ENCODE peak calls at places on chromosomes 5 and 9, in five cellular contexts. C is heart right ventricle, V is aorta, L is transverse colon, D is spleen. M is an unnamed sample.
A peak's percentile ranks its signal among the peaks of the same experiment; 100 is the strongest.

GRCh38 chr9:117080996-117081395 is 333.9 kb downstream of the ASTN2 start:
- DNase-seq in V (no peak), C (no peak), L (no peak), D (no peak), M (no peak)

GRCh38 chr5:168086104-168086610 is 205.3 kb upstream of the WWC1 start:
- DNase-seq in D (no peak), L (peak; percentile 44), C (no peak), V (no peak), M (no peak)

GRCh38 chr9:114313186-114313585 is 9.7 kb upstream of the ORM1 start:
- DNase-seq in V (peak; percentile 27), C (no peak), L (no peak), D (peak; percentile 1), M (no peak)

GRCh38 chr5:180330810-180331646 is 22.1 kb downstream of the GFPT2 start:
- DNase-seq in L (peak; percentile 41), V (peak; percentile 72), D (peak; percentile 19), C (peak; percentile 43), M (no peak)

GRCh38 chr5:31596354-31596753 is 42.6 kb upstream of the PDZD2 start:
- DNase-seq in D (no peak), C (no peak), V (no peak), L (no peak), M (no peak)

GRCh38 chr5:143057580-143057999 is 287.4 kb downstream of the ARHGAP26 start:
- DNase-seq in V (no peak), C (no peak), L (no peak), D (no peak), M (no peak)

GRCh38 chr9:97176206-97176605 is 131.3 kb upstream of the CCDC180 start:
- DNase-seq in V (no peak), C (peak; percentile 15), D (no peak), L (no peak), M (no peak)

GRCh38 chr9:36798350-36799065 is 225.8 kb downstream of the MELK start:
- DNase-seq in V (no peak), C (no peak), L (no peak), D (no peak), M (no peak)

GRCh38 chr5:61910771-61911170 is 395.2 kb upstream of the KIF2A start:
- DNase-seq in D (no peak), L (no peak), V (no peak), C (no peak), M (no peak)

GRCh38 chr5:35908814-35909213 is 29.6 kb downstream of the CAPSL start:
- DNase-seq in L (no peak), V (no peak), D (no peak), C (no peak), M (no peak)

GRCh38 chr9:121999556-121999955 is 93.6 kb downstream of the TTLL11 start:
- DNase-seq in V (no peak), D (no peak), C (no peak), L (no peak), M (peak; percentile 48)

GRCh38 chr9:137445930-137446431 is 4.8 kb upstream of the ENTPD8 start:
- DNase-seq in C (no peak), D (peak; percentile 67), V (peak; percentile 77), L (no peak), M (no peak)

GRCh38 chr9:126107736-126108135 is 218.9 kb upstream of the MVB12B start:
- DNase-seq in V (no peak), C (no peak), D (no peak), L (no peak), M (no peak)

GRCh38 chr9:95605826-95606555 is 89.2 kb upstream of the PTCH1 start:
- DNase-seq in L (no peak), D (no peak), V (no peak), C (no peak), M (no peak)

GRCh38 chr5:1702318-1702717 is 97.3 kb downstream of the MRPL36 start:
- DNase-seq in D (no peak), V (no peak), C (no peak), L (no peak), M (no peak)

GRCh38 chr5:82107277-82107676 is 135.5 kb downstream of the ATG10 start:
- DNase-seq in D (no peak), V (no peak), L (no peak), C (no peak), M (no peak)

GRCh38 chr5:169083394-169084018 is 217.4 kb downstream of the SLIT3 start:
- DNase-seq in L (no peak), C (no peak), D (no peak), V (no peak), M (no peak)

GRCh38 chr5:75571547-75571946 is 39.7 kb upstream of the ANKDD1B start:
- DNase-seq in L (no peak), V (no peak), C (no peak), D (no peak), M (no peak)

GRCh38 chr5:20157089-20157488 is 169.1 kb upstream of the CDH18 start:
- DNase-seq in V (no peak), C (no peak), L (no peak), D (no peak), M (no peak)

GRCh38 chr5:54301852-54302251 is 8.5 kb downstream of the ARL15 start:
- DNase-seq in C (no peak), V (no peak), D (no peak), L (no peak), M (no peak)
- H3K27ac ChIP-seq in C (peak overlapping the region; percentile 15), V (no peak overlapping the region), D (no peak overlapping the region), L (no peak overlapping the region), M (no peak overlapping the region)

GRCh38 chr9:6216951-6217350 is 1.3 kb downstream of the IL33 start:
- DNase-seq in V (no peak), D (no peak), L (no peak), C (no peak), M (no peak)
- H3K27ac ChIP-seq in V (no peak overlapping the region), D (no peak overlapping the region), L (peak overlapping the region; percentile 70), C (peak overlapping the region; percentile 80), M (no peak overlapping the region)

GRCh38 chr5:154359222-154359583 is 86.6 kb upstream of the SAP30L start:
- DNase-seq in V (no peak), L (no peak), D (no peak), C (no peak), M (no peak)
- H3K27ac ChIP-seq in V (peak overlapping the region; percentile 45), L (no peak overlapping the region), D (no peak overlapping the region), C (no peak overlapping the region), M (no peak overlapping the region)

DNA sequence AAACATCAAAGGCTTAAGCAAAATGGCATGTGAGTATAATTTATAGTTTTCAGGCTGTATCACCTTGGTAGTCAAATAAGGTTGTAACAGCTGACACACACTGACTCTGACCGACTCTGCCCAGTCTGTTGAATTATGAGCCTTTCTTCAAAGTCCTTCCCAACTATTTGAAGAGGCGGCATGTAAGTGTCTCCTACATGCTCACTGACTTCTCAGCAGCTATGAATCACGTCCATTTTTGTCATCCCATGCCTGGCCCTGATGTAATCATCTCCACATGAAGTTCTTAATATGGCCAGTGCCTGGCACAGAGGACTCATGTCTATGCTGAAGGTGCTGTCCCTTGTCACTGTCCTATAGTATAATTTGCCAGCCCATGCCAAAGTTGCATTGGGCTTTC is 5.1 kb upstream of the PTBP3 start:
- DNase-seq in V (no peak), C (no peak), D (no peak), L (peak; percentile 24), M (no peak)
- H3K27ac ChIP-seq in V (no peak overlapping the region), C (no peak overlapping the region), D (no peak overlapping the region), L (peak overlapping the region; percentile 39), M (no peak overlapping the region)

GRCh38 chr5:132840896-132841818 is 10.7 kb upstream of the SHROOM1 start:
- DNase-seq in V (no peak), C (no peak), D (no peak), L (no peak), M (no peak)
- H3K27ac ChIP-seq in V (no peak overlapping the region), C (peak overlapping the region; percentile 72), D (no peak overlapping the region), L (peak overlapping the region; percentile 86), M (peak overlapping the region; percentile 67)

DNA sequence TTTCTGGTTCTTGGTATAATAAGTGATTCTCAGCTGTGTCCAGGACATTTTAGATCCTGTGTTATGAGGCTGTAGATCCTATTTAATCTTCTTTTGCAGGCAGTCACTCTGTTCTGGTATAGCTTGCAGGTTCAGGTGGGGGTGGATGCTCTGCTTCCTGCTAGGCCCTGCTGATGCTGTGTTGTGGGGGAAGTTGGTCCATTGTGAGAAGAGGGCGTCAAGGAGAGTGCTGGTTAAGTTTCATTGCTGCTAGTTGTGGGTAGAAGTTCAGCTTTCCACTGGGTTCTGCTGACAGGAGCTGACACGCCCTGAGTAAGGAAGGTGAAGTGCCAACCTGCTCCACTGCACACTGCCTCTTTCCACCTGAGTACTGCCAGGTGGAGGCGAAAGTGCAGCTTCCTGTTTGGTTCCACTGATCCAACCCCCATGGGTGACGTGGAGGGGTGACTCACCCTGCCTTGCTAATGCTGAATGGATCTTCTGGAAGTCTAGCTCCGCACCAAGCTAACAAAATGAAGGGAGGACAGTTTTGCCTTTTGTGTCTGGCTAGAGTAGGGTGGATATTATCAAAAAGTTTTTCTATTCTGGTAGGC is 16.3 kb downstream of the NMRK1 start:
- DNase-seq in V (no peak), L (peak; percentile 91), C (no peak), D (no peak), M (no peak)
- H3K27ac ChIP-seq in V (no peak overlapping the region), L (peak overlapping the region; percentile 79), C (no peak overlapping the region), D (no peak overlapping the region), M (no peak overlapping the region)

DNA sequence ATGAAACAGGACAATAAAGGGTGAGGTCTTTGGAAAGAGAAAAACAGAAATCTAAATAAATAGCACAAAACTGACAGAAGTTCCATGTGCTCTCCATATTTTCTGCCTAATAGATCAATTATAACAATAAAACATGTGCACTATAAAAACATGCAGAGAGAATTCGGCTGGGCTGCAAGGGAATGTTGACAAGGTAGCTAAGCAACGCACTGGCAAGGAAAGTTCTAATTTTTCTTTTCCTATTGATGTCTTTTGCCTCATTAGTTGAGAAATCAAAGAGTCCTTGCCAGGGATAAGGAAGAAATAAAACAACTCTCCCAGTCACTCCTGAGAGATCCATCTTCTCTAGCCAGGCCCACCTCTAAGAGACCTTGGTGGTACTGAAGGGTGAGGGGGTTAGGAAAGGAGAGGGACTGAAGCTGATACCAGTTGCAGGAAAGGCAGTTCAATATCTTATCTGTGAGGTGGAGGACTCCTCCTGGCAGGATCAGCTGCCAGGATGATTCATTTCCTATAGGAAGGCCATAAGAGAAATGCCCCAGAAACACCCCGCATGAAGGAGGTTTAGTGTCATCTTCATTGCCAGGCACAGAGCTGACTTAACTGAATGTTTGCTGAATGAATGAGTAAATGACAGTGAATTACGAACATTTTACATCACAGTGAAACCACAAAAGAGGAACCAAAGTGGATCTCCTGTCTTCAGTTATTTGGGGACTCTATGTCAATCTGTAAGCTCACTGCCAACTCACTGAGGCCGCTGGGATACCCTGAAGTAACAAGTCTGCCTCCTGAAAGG is 63.7 kb upstream of the IFNK start:
- DNase-seq in V (no peak), C (peak; percentile 12), D (no peak), L (no peak), M (no peak)
- H3K27ac ChIP-seq in V (no peak overlapping the region), C (no peak overlapping the region), D (peak overlapping the region; percentile 27), L (peak overlapping the region; percentile 59), M (peak overlapping the region; percentile 18)

GRCh38 chr9:136347472-136348256 is 15.9 kb downstream of the DNLZ start:
- DNase-seq in V (no peak), L (no peak), C (no peak), D (no peak), M (no peak)
- H3K27ac ChIP-seq in V (no peak overlapping the region), L (no peak overlapping the region), C (no peak overlapping the region), D (no peak overlapping the region), M (no peak overlapping the region)

M was measured in caudate nucleus.